ENCODE peak calls at places on chromosomes 5 and 9, in eight cellular contexts. One of them, this sample, is unnamed.

GRCh38 chr5:75690669-75691068 is 26.6 kb downstream of the POC5 start:
- DNase-seq in Jurkat, Clone E6-1: no peak
- DNase-seq in AG09309: no peak
- DNase-seq in IMR-90: peak
- DNase-seq in uterus: no peak
- DNase-seq in choroid plexus epithelial cell: no peak
- DNase-seq in right cardiac atrium: no peak
- DNase-seq in PC-9: no peak
- DNase-seq in this sample: no peak

GRCh38 chr5:80269991-80270438 is 14.2 kb upstream of the SERINC5 start:
- DNase-seq in Jurkat, Clone E6-1: peak
- DNase-seq in AG09309: no peak
- DNase-seq in IMR-90: no peak
- DNase-seq in uterus: no peak
- DNase-seq in choroid plexus epithelial cell: no peak
- DNase-seq in right cardiac atrium: no peak
- DNase-seq in PC-9: no peak
- DNase-seq in this sample: peak

GRCh38 chr9:110308504-110309109 is 29.1 kb downstream of the TXNDC8 start:
- DNase-seq in Jurkat, Clone E6-1: peak
- DNase-seq in AG09309: no peak
- DNase-seq in IMR-90: no peak
- DNase-seq in uterus: no peak
- DNase-seq in choroid plexus epithelial cell: no peak
- DNase-seq in right cardiac atrium: no peak
- DNase-seq in PC-9: no peak
- DNase-seq in this sample: peak

GRCh38 chr9:104895572-104895971 is 32.4 kb downstream of the ABCA1 start:
- DNase-seq in Jurkat, Clone E6-1: no peak
- DNase-seq in AG09309: peak
- DNase-seq in IMR-90: peak
- DNase-seq in uterus: no peak
- DNase-seq in choroid plexus epithelial cell: peak
- DNase-seq in right cardiac atrium: no peak
- DNase-seq in PC-9: no peak
- DNase-seq in this sample: no peak

GRCh38 chr9:89888677-89889076 is 283.9 kb downstream of the GADD45G start:
- DNase-seq in Jurkat, Clone E6-1: no peak
- DNase-seq in AG09309: no peak
- DNase-seq in IMR-90: no peak
- DNase-seq in uterus: no peak
- DNase-seq in choroid plexus epithelial cell: no peak
- DNase-seq in right cardiac atrium: no peak
- DNase-seq in PC-9: no peak
- DNase-seq in this sample: no peak

GRCh38 chr5:126965061-126965475 is 65.3 kb downstream of the MARCHF3 start:
- DNase-seq in Jurkat, Clone E6-1: no peak
- DNase-seq in AG09309: peak
- DNase-seq in IMR-90: peak
- DNase-seq in uterus: no peak
- DNase-seq in choroid plexus epithelial cell: peak
- DNase-seq in right cardiac atrium: no peak
- DNase-seq in PC-9: peak
- DNase-seq in this sample: peak

GRCh38 chr5:100706796-100707195 is 171.6 kb downstream of the FAM174A start:
- DNase-seq in Jurkat, Clone E6-1: peak
- DNase-seq in AG09309: no peak
- DNase-seq in IMR-90: no peak
- DNase-seq in uterus: no peak
- DNase-seq in choroid plexus epithelial cell: peak
- DNase-seq in right cardiac atrium: no peak
- DNase-seq in PC-9: peak
- DNase-seq in this sample: peak

GRCh38 chr9:38263534-38263933 is 129.0 kb upstream of the ALDH1B1 start:
- DNase-seq in Jurkat, Clone E6-1: peak
- DNase-seq in AG09309: no peak
- DNase-seq in IMR-90: peak
- DNase-seq in uterus: no peak
- DNase-seq in choroid plexus epithelial cell: peak
- DNase-seq in right cardiac atrium: no peak
- DNase-seq in PC-9: peak
- DNase-seq in this sample: peak

GRCh38 chr9:130304141-130304540 is 38.6 kb downstream of the HMCN2 start:
- DNase-seq in Jurkat, Clone E6-1: peak
- DNase-seq in AG09309: no peak
- DNase-seq in IMR-90: no peak
- DNase-seq in uterus: no peak
- DNase-seq in choroid plexus epithelial cell: no peak
- DNase-seq in right cardiac atrium: no peak
- DNase-seq in PC-9: no peak
- DNase-seq in this sample: no peak

GRCh38 chr5:57575839-57576238 is 93.2 kb upstream of the ACTBL2 start:
- DNase-seq in Jurkat, Clone E6-1: peak
- DNase-seq in AG09309: no peak
- DNase-seq in IMR-90: no peak
- DNase-seq in uterus: no peak
- DNase-seq in choroid plexus epithelial cell: no peak
- DNase-seq in right cardiac atrium: no peak
- DNase-seq in PC-9: no peak
- DNase-seq in this sample: peak
- H3K4me3 ChIP-seq in Jurkat, Clone E6-1: no peak
- H3K4me3 ChIP-seq in AG09309: no peak
- H3K4me3 ChIP-seq in IMR-90: no peak
- H3K4me3 ChIP-seq in uterus: no peak
- H3K4me3 ChIP-seq in choroid plexus epithelial cell: no peak
- H3K4me3 ChIP-seq in right cardiac atrium: no peak
- H3K4me3 ChIP-seq in PC-9: no peak
- H3K4me3 ChIP-seq in this sample: no peak

GRCh38 chr5:17314907-17315471 is 97.6 kb downstream of the BASP1 start:
- DNase-seq in Jurkat, Clone E6-1: peak
- DNase-seq in AG09309: peak
- DNase-seq in IMR-90: no peak
- DNase-seq in uterus: no peak
- DNase-seq in choroid plexus epithelial cell: peak
- DNase-seq in right cardiac atrium: no peak
- DNase-seq in PC-9: peak
- DNase-seq in this sample: peak
- H3K4me3 ChIP-seq in Jurkat, Clone E6-1: no peak
- H3K4me3 ChIP-seq in AG09309: no peak
- H3K4me3 ChIP-seq in IMR-90: no peak
- H3K4me3 ChIP-seq in uterus: no peak
- H3K4me3 ChIP-seq in choroid plexus epithelial cell: no peak
- H3K4me3 ChIP-seq in right cardiac atrium: no peak
- H3K4me3 ChIP-seq in PC-9: no peak
- H3K4me3 ChIP-seq in this sample: no peak

GRCh38 chr5:150640311-150641005 is at the start of gene SYNPO:
- DNase-seq in Jurkat, Clone E6-1: no peak
- DNase-seq in AG09309: peak
- DNase-seq in IMR-90: peak
- DNase-seq in uterus: peak
- DNase-seq in choroid plexus epithelial cell: peak
- DNase-seq in right cardiac atrium: peak
- DNase-seq in PC-9: peak
- DNase-seq in this sample: no peak

GRCh38 chr5:150642991-150643710 is 2.7 kb downstream of the SYNPO start:
- DNase-seq in Jurkat, Clone E6-1: no peak
- DNase-seq in AG09309: no peak
- DNase-seq in IMR-90: no peak
- DNase-seq in uterus: no peak
- DNase-seq in choroid plexus epithelial cell: no peak
- DNase-seq in right cardiac atrium: no peak
- DNase-seq in PC-9: no peak
- DNase-seq in this sample: no peak

GRCh38 chr5:150641006-150641570 is 628 bp downstream of the SYNPO start:
- DNase-seq in Jurkat, Clone E6-1: no peak
- DNase-seq in AG09309: peak
- DNase-seq in IMR-90: peak
- DNase-seq in uterus: peak
- DNase-seq in choroid plexus epithelial cell: peak
- DNase-seq in right cardiac atrium: peak
- DNase-seq in PC-9: peak
- DNase-seq in this sample: no peak

GRCh38 chr5:150642567-150642927 is 2.1 kb downstream of the SYNPO start:
- DNase-seq in Jurkat, Clone E6-1: no peak
- DNase-seq in AG09309: peak
- DNase-seq in IMR-90: peak
- DNase-seq in uterus: peak
- DNase-seq in choroid plexus epithelial cell: peak
- DNase-seq in right cardiac atrium: peak
- DNase-seq in PC-9: peak
- DNase-seq in this sample: no peak

DNA sequence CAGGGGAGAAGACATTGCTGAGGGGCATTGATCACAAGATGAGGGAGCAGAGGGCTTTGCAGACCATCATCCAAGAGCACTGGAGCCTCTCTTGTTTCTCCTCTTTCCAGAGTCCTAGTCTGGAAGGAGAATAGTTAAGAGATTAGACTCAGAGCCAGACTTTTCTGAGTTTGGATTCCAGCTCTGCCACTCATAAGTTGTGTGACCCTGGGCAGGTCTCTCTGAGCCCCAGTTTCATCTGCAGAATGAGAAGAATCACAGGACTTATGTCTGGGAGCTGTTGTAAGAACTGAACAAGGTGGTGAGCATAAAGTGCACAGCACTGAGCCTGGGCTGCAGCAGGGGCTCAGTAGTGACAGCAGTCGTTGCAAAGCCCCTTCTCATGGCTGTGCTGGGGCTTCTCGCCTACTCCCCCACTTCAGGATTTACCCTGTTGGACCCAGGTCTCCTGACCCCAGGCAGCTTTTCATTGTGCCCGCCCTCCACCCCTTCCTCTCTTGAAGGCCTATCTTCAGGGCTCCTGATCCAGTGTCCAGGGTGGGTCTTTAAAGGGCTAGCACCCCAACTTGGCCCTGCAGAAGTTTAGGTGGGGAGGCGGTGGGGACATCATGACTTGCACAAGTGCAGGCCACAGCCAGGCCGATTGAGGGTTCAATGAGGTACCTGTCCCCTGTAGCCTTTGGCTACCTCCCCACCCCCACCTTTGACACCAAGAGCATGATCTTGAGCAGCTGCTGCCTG is 1.5 kb downstream of the SYNPO start:
- DNase-seq in Jurkat, Clone E6-1: no peak
- DNase-seq in AG09309: no peak
- DNase-seq in IMR-90: no peak
- DNase-seq in uterus: no peak
- DNase-seq in choroid plexus epithelial cell: no peak
- DNase-seq in right cardiac atrium: no peak
- DNase-seq in PC-9: no peak
- DNase-seq in this sample: no peak
- H3K4me3 ChIP-seq in Jurkat, Clone E6-1: no peak
- H3K4me3 ChIP-seq in AG09309: peak
- H3K4me3 ChIP-seq in IMR-90: peak
- H3K4me3 ChIP-seq in uterus: no peak
- H3K4me3 ChIP-seq in choroid plexus epithelial cell: peak
- H3K4me3 ChIP-seq in right cardiac atrium: peak
- H3K4me3 ChIP-seq in PC-9: no peak
- H3K4me3 ChIP-seq in this sample: no peak

DNA sequence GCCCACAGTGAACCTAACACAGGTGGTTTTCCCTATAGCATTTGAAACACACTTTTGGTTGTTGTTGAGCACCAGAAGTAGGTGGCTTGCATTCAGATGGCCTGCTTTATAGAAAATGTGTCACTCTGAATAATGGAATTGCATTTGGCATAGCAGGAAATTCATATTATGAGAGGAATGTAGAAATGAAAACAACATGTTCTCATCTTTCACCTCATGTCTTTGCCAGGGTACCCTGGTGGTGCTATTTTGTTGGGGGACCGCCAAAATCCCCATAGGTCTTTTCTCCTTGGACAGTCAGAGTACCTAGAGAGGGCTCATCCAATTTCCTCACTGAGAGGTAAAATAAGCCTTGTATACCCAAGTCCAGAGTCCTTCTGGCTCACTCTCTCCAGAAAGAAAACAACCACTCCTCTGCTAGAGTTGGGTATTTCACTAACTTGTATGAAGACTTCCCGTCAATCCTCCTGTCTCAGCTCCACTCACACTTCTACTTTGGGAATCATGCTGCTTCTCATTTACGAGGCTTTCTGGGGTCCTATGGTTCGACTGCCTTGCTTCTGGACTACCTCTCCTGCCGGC is 67.4 kb downstream of the MRPS27 start:
- DNase-seq in Jurkat, Clone E6-1: no peak
- DNase-seq in AG09309: no peak
- DNase-seq in IMR-90: no peak
- DNase-seq in uterus: no peak
- DNase-seq in choroid plexus epithelial cell: peak
- DNase-seq in right cardiac atrium: no peak
- DNase-seq in PC-9: no peak
- DNase-seq in this sample: no peak
- H3K4me3 ChIP-seq in Jurkat, Clone E6-1: no peak
- H3K4me3 ChIP-seq in AG09309: no peak
- H3K4me3 ChIP-seq in IMR-90: no peak
- H3K4me3 ChIP-seq in uterus: no peak
- H3K4me3 ChIP-seq in choroid plexus epithelial cell: no peak
- H3K4me3 ChIP-seq in right cardiac atrium: no peak
- H3K4me3 ChIP-seq in PC-9: no peak
- H3K4me3 ChIP-seq in this sample: no peak

This sample was measured in GM12865.